ENCODE peak calls at places on chromosomes 7 and 10, in seven cellular contexts. L is Panc1, C is upper lobe of left lung, H is mesothelial cell of epicardium, P is heart left ventricle, Z is pancreas, B is progenitor cell of endocrine pancreas. V is an unnamed sample.

GRCh38 chr10:16809074-16809718 is 8.0 kb downstream of the RSU1 start:
- DNase-seq in Z (no peak), L (no peak), C (no peak), H (no peak), P (peak), B (peak), V (no peak)

GRCh38 chr10:89869180-89869579 is 167.8 kb downstream of the KIF20B start:
- DNase-seq in Z (no peak), B (no peak), L (no peak), P (no peak), C (no peak), H (no peak), V (no peak)

GRCh38 chr7:33886100-33886623 is 19.2 kb upstream of the BMPER start:
- DNase-seq in B (peak), C (peak), P (no peak), L (no peak), Z (no peak), H (no peak), V (no peak)

GRCh38 chr7:151351967-151352366 is 10.4 kb downstream of the NUB1 start:
- DNase-seq in B (no peak), H (no peak), Z (no peak), P (no peak), L (no peak), C (no peak), V (no peak)

GRCh38 chr7:50456371-50457123 is 6.4 kb upstream of the FIGNL1 start:
- DNase-seq in Z (no peak), L (no peak), B (no peak), P (no peak), H (no peak), C (no peak), V (no peak)

GRCh38 chr7:24652551-24652950 is 79.3 kb downstream of the PALS2 start:
- DNase-seq in Z (no peak), H (no peak), P (no peak), C (no peak), B (no peak), L (no peak), V (no peak)

GRCh38 chr7:65731562-65732035 is 141.3 kb upstream of the VKORC1L1 start:
- DNase-seq in L (no peak), H (peak), B (peak), P (no peak), Z (peak), C (peak), V (no peak)

GRCh38 chr7:111168182-111168581 is 77.3 kb downstream of the LRRN3 start:
- DNase-seq in C (no peak), L (no peak), Z (no peak), H (no peak), B (no peak), P (no peak), V (no peak)

GRCh38 chr10:46528675-46529615 is 27.5 kb downstream of the GPRIN2 start:
- DNase-seq in Z (peak), C (no peak), P (no peak), L (no peak), B (no peak), H (no peak), V (no peak)

GRCh38 chr7:134662871-134663205 is 16.2 kb downstream of the BPGM start:
- DNase-seq in H (no peak), Z (no peak), P (no peak), C (no peak), B (no peak), L (no peak), V (no peak)

GRCh38 chr10:30737931-30738391 is 108.4 kb upstream of the LYZL2 start:
- DNase-seq in Z (no peak), H (no peak), L (no peak), P (no peak), C (no peak), B (no peak), V (no peak)

GRCh38 chr7:1487466-1487865 is 16.7 kb downstream of the INTS1 start:
- DNase-seq in B (no peak), H (no peak), L (no peak), P (no peak), Z (no peak), C (peak), V (no peak)

GRCh38 chr10:105112862-105113261 is 471.8 kb downstream of the SORCS3 start:
- DNase-seq in C (no peak), L (no peak), P (no peak), H (no peak), Z (no peak), B (no peak), V (no peak)

GRCh38 chr10:102186128-102186527 is 33.9 kb downstream of the NOLC1 start:
- DNase-seq in Z (no peak), H (no peak), C (no peak), B (no peak), L (no peak), P (no peak), V (no peak)

GRCh38 chr10:98402931-98403717 is 11.9 kb downstream of the PYROXD2 start:
- DNase-seq in P (no peak), Z (no peak), B (no peak), C (no peak), L (no peak), H (no peak), V (no peak)

GRCh38 chr10:11551915-11552602 is 59.4 kb downstream of the USP6NL start:
- DNase-seq in B (no peak), C (no peak), Z (no peak), H (no peak), L (peak), P (no peak), V (peak)

GRCh38 chr10:125331056-125331455 is 170.7 kb upstream of the CTBP2 start:
- DNase-seq in H (no peak), P (no peak), B (no peak), Z (no peak), L (no peak), C (peak), V (no peak)

DNA sequence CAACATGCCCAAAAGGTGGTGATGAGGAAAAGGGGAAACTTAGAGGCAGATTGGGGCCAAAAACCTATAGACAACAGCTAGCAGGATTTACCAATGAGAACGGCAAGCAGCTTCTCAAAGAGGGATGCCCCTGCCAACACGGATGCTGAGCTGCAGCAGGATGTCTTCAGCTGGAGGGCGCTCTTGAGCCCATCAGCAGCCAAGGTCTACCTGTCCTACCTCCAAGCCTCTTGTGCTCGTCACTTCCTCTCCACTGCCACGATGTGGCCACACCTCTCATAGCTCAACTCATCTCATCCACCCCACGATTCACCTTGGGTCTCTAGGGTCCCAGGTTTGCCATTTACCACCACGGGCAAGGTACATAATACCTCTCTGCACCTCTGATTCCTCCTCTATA is 36.5 kb downstream of the DLG5 start:
- DNase-seq in C (no peak), L (no peak), P (no peak), Z (no peak), B (no peak), H (no peak), V (no peak)
- TF ChIP-seq CTCF in C (no peak), L (no peak), P (no peak), Z (no peak), B (peak), H (no peak), V (peak)

DNA sequence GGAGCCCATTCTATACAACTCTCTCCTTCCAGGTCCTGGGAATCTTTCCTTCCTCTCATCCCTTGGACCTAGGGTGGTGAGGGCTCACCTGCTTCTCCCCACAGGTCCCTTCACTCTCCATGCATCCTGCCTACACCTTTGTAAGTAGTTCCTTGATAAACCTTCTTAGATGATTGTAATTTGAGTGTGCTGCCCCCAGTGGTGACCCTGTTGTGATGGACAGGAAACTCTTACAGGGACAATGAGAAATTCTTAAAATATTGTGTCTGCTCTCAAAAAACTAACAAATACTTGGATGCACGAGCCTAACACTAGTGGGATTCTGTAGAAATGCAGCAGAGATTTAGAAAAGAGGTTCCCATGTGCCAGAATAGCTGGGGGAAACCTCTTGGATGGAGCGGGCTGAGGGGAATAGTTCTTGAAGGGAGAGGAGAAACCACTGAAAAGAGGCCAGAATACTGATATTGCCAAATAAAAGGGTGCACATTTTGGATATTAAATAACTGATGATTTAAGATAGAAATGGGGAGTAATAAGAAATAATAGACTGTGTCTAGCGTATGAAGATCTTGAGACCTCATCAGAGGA is 6.7 kb upstream of the PAXIP1 start:
- DNase-seq in L (no peak), C (no peak), P (no peak), B (no peak), Z (no peak), H (no peak), V (no peak)
- TF ChIP-seq CTCF in L (peak), C (no peak), P (peak), B (peak), Z (peak), H (no peak), V (peak)

DNA sequence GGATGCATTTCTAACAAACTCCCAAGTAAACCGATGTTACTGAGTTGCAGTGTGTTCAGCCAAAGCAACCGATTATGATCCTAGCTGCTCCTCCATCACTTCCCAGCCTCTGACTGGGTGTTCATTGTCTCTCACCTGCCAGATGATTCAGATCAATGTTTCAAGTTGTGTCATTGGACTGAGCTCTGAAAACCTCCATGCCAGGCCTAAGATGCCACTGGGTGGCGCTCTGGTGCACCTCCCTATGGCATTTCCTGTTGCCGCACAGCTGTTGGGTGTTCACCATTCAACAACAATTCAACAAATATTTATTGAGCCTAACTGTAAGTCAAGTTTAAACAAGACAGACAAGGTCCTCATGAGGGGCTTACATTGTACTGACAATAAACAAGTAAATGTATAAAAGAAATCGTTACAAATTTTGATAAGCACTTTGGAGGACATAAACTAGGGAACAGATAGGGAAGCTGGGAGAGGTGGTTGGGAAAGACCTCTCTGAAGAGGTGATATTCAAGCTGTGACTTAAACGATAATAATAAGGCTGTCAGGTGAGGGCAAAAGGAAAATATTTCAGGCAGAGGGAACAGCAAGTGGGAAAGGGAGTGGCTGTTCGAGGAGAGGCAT is 22.8 kb downstream of the RGR start:
- DNase-seq in B (no peak), L (no peak), Z (no peak), P (no peak), C (no peak), H (no peak), V (no peak)
- TF ChIP-seq CTCF in B (peak), L (peak), Z (peak), P (peak), C (peak), H (peak), V (peak)

GRCh38 chr7:12785473-12785872 is 98.0 kb downstream of the ARL4A start:
- DNase-seq in L (no peak), C (no peak), B (no peak), P (no peak), Z (no peak), H (no peak), V (no peak)

GRCh38 chr7:12788591-12788990 is 101.2 kb downstream of the ARL4A start:
- DNase-seq in L (no peak), H (no peak), Z (no peak), B (no peak), C (no peak), P (no peak), V (no peak)

GRCh38 chr7:12786494-12786893 is 99.1 kb downstream of the ARL4A start:
- DNase-seq in P (no peak), H (no peak), L (no peak), B (no peak), C (no peak), Z (no peak), V (no peak)

GRCh38 chr7:12783421-12783820 is 96.0 kb downstream of the ARL4A start:
- DNase-seq in P (no peak), L (no peak), B (no peak), H (no peak), Z (no peak), C (no peak), V (no peak)

DNA sequence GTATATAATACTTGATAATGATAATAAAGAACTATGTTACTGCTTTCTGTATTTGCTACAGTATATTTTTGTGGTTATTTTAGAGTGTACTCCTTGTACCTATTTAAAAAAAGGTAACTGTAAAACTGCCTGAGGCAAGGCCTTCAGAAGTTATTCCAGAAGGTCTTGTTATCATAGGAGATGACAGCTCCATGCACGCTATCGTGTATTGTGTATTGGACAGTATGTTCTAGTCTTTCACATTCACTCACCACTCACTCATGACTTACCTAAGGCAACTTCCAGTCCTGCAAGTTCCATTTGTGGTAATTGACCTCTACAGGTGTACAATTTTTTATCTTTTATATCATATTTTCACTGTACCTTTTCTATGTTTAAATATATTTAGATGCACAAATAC is 100.7 kb downstream of the ARL4A start:
- DNase-seq in H (no peak), P (no peak), B (no peak), C (no peak), L (no peak), Z (no peak), V (no peak)
- TF ChIP-seq CTCF in H (no peak), P (no peak), B (no peak), C (no peak), L (no peak), Z (no peak), V (no peak)

GRCh38 chr10:79200346-79200745 is 131.6 kb downstream of the ZMIZ1 start:
- DNase-seq in H (no peak), P (no peak), B (no peak), Z (no peak), C (no peak), L (no peak), V (no peak)

GRCh38 chr10:79202188-79203013 is 133.6 kb downstream of the ZMIZ1 start:
- DNase-seq in C (no peak), B (no peak), P (no peak), L (no peak), H (no peak), Z (no peak), V (no peak)

GRCh38 chr10:79201706-79202105 is 132.9 kb downstream of the ZMIZ1 start:
- DNase-seq in Z (no peak), B (no peak), H (no peak), P (no peak), C (no peak), L (no peak), V (no peak)

GRCh38 chr10:79203833-79204232 is 135.1 kb downstream of the ZMIZ1 start:
- DNase-seq in L (no peak), Z (no peak), P (peak), B (no peak), C (no peak), H (no peak), V (no peak)

DNA sequence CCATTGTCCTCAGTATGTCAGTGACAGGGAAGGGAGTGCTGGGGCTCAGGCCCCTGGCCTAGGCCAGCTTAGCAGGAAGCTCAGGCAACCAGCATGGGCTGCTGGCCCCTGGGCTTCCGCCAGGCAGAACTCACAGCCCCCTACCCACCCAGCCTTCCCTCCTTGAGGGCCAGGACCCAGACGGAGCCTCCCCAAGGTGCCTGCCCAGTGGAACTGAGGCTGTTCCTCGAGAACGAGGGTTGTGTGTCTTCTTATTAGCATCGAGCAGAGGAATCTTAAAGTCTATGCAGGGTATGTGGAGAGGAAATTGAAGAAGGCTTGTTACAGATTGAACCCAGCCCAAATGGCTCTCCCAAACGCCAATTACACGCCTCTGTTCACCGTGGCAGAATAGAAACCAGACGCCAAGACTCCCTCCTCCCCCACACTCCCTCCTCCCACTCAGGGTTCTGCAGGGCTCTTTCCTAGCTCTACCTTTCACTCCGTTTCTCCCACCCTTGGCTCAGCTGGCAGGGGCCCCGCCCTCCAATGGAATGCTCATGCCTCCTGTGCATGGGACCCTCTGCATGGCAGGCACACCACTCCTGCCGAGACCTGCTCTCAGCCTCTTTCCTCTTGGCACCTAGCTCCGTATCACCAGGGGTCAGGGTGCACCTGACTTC is 134.4 kb downstream of the ZMIZ1 start:
- DNase-seq in H (no peak), C (no peak), P (no peak), L (no peak), B (no peak), Z (no peak), V (no peak)
- TF ChIP-seq CTCF in H (no peak), C (no peak), P (no peak), L (no peak), B (no peak), Z (no peak), V (no peak)

DNA sequence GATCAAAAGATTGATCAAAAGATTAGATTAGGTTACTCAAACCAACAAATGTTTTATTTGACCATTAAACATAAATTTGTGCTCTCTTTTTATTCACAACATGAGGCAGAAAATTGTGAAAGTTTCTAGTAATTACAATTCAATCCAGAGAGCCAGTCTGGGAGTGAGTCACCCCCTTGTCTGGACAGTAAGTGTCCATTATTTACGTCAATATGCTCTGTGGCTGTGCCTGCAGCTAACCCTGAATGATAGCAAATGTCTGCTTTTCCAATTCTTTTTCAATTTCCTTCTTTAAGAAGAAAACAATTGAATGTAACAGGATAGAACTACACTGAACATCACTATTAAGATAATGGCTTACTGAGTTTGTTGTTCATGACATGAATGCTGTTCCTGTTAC is 27.9 kb downstream of the GNG11 start:
- DNase-seq in C (no peak), B (no peak), L (no peak), H (no peak), Z (no peak), P (no peak), V (peak)
- TF ChIP-seq CTCF in C (no peak), B (no peak), L (no peak), H (no peak), Z (no peak), P (no peak), V (no peak)

V was measured in kidney epithelial cell.